ENCODE peak calls at places on chromosomes 11 and 22, in five cellular contexts. C is substantia nigra, M is HT1080, X is GM13976, S is GM04504. G is an unnamed sample.

GRCh38 chr11:35359321-35360058 is 59.9 kb downstream of the SLC1A2 start:
- DNase-seq in M (no peak), C (no peak), X (no peak), S (no peak), G (no peak)

GRCh38 chr11:58577441-58578135 is 1.3 kb upstream of the ZFP91 start:
- DNase-seq in C (peak; percentile 58), X (peak; percentile 54), S (peak; percentile 67), M (peak; percentile 81), G (peak; percentile 88)

GRCh38 chr11:69575296-69576068 is 65.5 kb upstream of the CCND1 start:
- DNase-seq in M (no peak), X (no peak), S (no peak), C (no peak), G (no peak)

GRCh38 chr11:69825941-69826340 is 6.7 kb upstream of the FGF3 start:
- DNase-seq in X (no peak), C (no peak), S (no peak), M (no peak), G (no peak)

GRCh38 chr22:36702832-36703210 is 731 bp downstream of the CACNG2 start:
- DNase-seq in M (no peak), C (no peak), S (no peak), X (no peak), G (no peak)

GRCh38 chr11:33394431-33395109 is 137.4 kb downstream of the HIPK3 start:
- DNase-seq in C (no peak), S (no peak), M (no peak), X (no peak), G (no peak)

GRCh38 chr11:12642040-12642439 is 32.2 kb upstream of the TEAD1 start:
- DNase-seq in C (no peak), X (no peak), S (no peak), M (peak; percentile 32), G (peak; percentile 21)

GRCh38 chr11:110376711-110377324 is 52.9 kb upstream of the FDX1 start:
- DNase-seq in C (peak; percentile 27), M (peak; percentile 79), X (peak; percentile 32), S (peak; percentile 64), G (peak; percentile 85)

GRCh38 chr11:106331163-106331562 is 253.7 kb downstream of the AASDHPPT start:
- DNase-seq in M (peak; percentile 34), X (no peak), C (no peak), S (peak; percentile 50), G (peak; percentile 4)

GRCh38 chr22:37777122-37777687 is 30.5 kb upstream of the GCAT start:
- DNase-seq in C (no peak), S (peak; percentile 83), M (peak; percentile 85), X (peak; percentile 77), G (peak; percentile 97)

GRCh38 chr11:109612481-109612880 is 190.5 kb downstream of the C11orf87 start:
- DNase-seq in X (no peak), C (no peak), M (peak; percentile 55), S (no peak), G (peak; percentile 33)

GRCh38 chr11:104091281-104092071 is 55.0 kb downstream of the DDI1 start:
- DNase-seq in C (no peak), S (no peak), X (no peak), M (no peak), G (no peak)

GRCh38 chr11:9943346-9944110 is 279.7 kb downstream of the SWAP70 start:
- DNase-seq in C (no peak), X (no peak), S (peak; percentile 95), M (no peak), G (peak; percentile 73)

GRCh38 chr11:61460986-61461385 is 31.1 kb downstream of the SDHAF2 start:
- DNase-seq in M (no peak), X (no peak), S (no peak), C (no peak), G (no peak)

GRCh38 chr11:70364745-70365535 is 33.4 kb upstream of the CTTN start:
- DNase-seq in S (no peak), X (no peak), M (no peak), C (no peak), G (no peak)

GRCh38 chr11:94728541-94728940 is 39.6 kb upstream of the AMOTL1 start:
- DNase-seq in C (no peak), M (peak; percentile 39), S (peak; percentile 46), X (no peak), G (peak; percentile 53)

GRCh38 chr22:33909075-33909458 is 11.2 kb downstream of the LARGE1 start:
- DNase-seq in S (no peak), M (no peak), X (no peak), C (no peak), G (no peak)

GRCh38 chr11:2808850-2809847 is 76.4 kb downstream of the CDKN1C start:
- DNase-seq in M (no peak), X (no peak), C (no peak), S (no peak), G (no peak)

GRCh38 chr11:131077340-131077739 is 161.1 kb upstream of the SNX19 start:
- DNase-seq in C (no peak), M (peak; percentile 48), X (no peak), S (no peak), G (peak; percentile 82)

GRCh38 chr22:23240639-23241389 is 60.5 kb downstream of the BCR start:
- DNase-seq in X (no peak), M (peak; percentile 20), S (no peak), C (no peak), G (peak; percentile 75)

GRCh38 chr22:37386441-37386840 is 40.8 kb downstream of the ELFN2 start:
- DNase-seq in C (no peak), X (no peak), M (no peak), S (no peak), G (no peak)

GRCh38 chr22:39634530-39635399 is 64.2 kb downstream of the CACNA1I start:
- DNase-seq in C (no peak), M (peak; percentile 88), S (peak; percentile 55), X (no peak), G (peak; percentile 92)

GRCh38 chr11:62264004-62264403 is 6.0 kb upstream of the SCGB2A2 start:
- DNase-seq in M (peak; percentile 82), S (no peak), C (no peak), X (no peak), G (peak; percentile 62)

GRCh38 chr11:86678823-86679222 is 6.4 kb upstream of the ME3 start:
- DNase-seq in S (no peak), C (no peak), X (no peak), M (peak; percentile 75), G (no peak)

GRCh38 chr11:132601863-132602262 is 930.4 kb downstream of the OPCML start:
- DNase-seq in S (no peak), M (no peak), C (no peak), X (no peak), G (peak; percentile 30)

GRCh38 chr22:35315855-35316745 is 16.4 kb downstream of the TOM1 start:
- DNase-seq in X (no peak), M (no peak), C (no peak), S (no peak), G (no peak)

GRCh38 chr11:96278039-96278897 is 64.7 kb downstream of the MAML2 start:
- DNase-seq in M (no peak), S (no peak), X (no peak), C (no peak), G (peak; percentile 73)

GRCh38 chr11:78244080-78244479 is 55.4 kb downstream of the USP35 start:
- DNase-seq in M (no peak), X (no peak), S (no peak), C (no peak), G (no peak)

GRCh38 chr11:45382133-45382878 is 96.2 kb upstream of the SYT13 start:
- DNase-seq in X (no peak), M (no peak), C (no peak), S (no peak), G (no peak)

GRCh38 chr11:7251487-7251835 is 243 bp upstream of the SYT9 start:
- DNase-seq in M (no peak), X (no peak), S (no peak), C (no peak), G (no peak)

GRCh38 chr22:36253523-36254490 is 874 bp downstream of the APOL1 start:
- DNase-seq in C (no peak), X (no peak), S (no peak), M (no peak), G (no peak)